ENCODE peak calls at places on chromosome 11, in six cellular contexts. A, Z, Y, H, O and P are unnamed samples.
A peak's percentile ranks its signal among the peaks of the same experiment; 100 is the strongest.

GRCh38 chr11:110989734-110990133 is 255.8 kb upstream of the POU2AF2 start:
- DNase-seq in O (peak; percentile 47), A (no peak), Z (no peak), Y (no peak), H (no peak), P (peak; percentile 17)

GRCh38 chr11:96054870-96055705 is 131.2 kb upstream of the MTMR2 start:
- DNase-seq in Y (no peak), H (peak; percentile 71), O (no peak), A (no peak), Z (no peak), P (no peak)

GRCh38 chr11:97772696-97773095 is 1248.1 kb upstream of the CNTN5 start:
- DNase-seq in H (no peak), Y (no peak), Z (no peak), O (no peak), A (no peak), P (no peak)

GRCh38 chr11:118565062-118565461 is 669 bp downstream of the IFT46 start:
- DNase-seq in H (no peak), Z (no peak), A (no peak), O (no peak), Y (no peak), P (peak; percentile 55)

GRCh38 chr11:8063319-8063718 is 17.7 kb upstream of the TUB start:
- DNase-seq in O (no peak), Y (no peak), H (no peak), A (no peak), Z (peak; percentile 37), P (no peak)

GRCh38 chr11:95923441-95923729 is 522 bp downstream of the MTMR2 start:
- DNase-seq in H (no peak), O (no peak), Y (no peak), Z (no peak), A (no peak), P (no peak)

GRCh38 chr11:117833401-117833891 is 8.9 kb upstream of the FXYD2 start:
- DNase-seq in Y (peak; percentile 62), O (peak; percentile 79), Z (peak; percentile 64), A (peak; percentile 94), H (no peak), P (peak; percentile 93)

GRCh38 chr11:32006799-32007388 is 84.0 kb upstream of the RCN1 start:
- DNase-seq in O (no peak), Y (no peak), A (no peak), H (peak; percentile 48), Z (no peak), P (no peak)

GRCh38 chr11:44583353-44583669 is 17.8 kb downstream of the CD82 start:
- DNase-seq in H (no peak), Z (no peak), A (no peak), O (no peak), Y (no peak), P (no peak)

DNA sequence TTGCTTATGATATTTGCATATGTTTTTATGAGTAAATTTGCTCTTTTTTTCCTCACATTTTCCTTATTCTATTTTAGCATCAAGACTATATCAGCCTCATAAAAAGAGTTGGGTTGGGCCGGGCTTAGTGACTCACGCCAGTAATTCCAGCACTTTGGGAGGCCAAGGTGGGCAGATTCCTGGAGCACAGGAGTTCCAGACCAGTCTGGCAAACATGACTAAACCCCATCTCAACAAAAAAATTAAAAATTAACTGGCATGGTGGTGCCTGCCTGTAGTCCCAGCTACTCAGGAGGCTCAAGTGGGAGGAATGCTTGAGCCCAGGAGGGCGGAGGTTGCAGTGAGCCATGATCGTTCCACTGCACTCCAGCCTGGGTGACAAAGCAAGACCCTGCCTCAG is 148.8 kb upstream of the ANO5 start:
- DNase-seq in O (no peak), A (no peak), Y (no peak), Z (no peak), H (no peak), P (no peak)
- H3K4me3 ChIP-seq in O (no peak overlapping the region), A (no peak overlapping the region), Y (no peak overlapping the region), Z (no peak overlapping the region), H (no peak overlapping the region), P (no peak overlapping the region)

GRCh38 chr11:61294717-61295595 is at the start of gene VWCE:
- DNase-seq in Z (peak; percentile 72), A (peak; percentile 37), Y (peak; percentile 71), O (peak; percentile 64), H (peak; percentile 72), P (peak; percentile 58)
- H3K27ac ChIP-seq in Z (no peak within 1 kb of the TSS), A (no peak within 1 kb of the TSS), Y (peak within 1 kb of the TSS; percentile 82), O (no peak within 1 kb of the TSS), H (peak within 1 kb of the TSS; percentile 74), P (no peak within 1 kb of the TSS)

GRCh38 chr11:62402226-62402625 is 16.6 kb upstream of the SCGB1A1 start:
- DNase-seq in O (peak; percentile 74), Y (peak; percentile 79), H (no peak), Z (peak; percentile 81), A (no peak), P (peak; percentile 74)
- H3K4me3 ChIP-seq in O (no peak overlapping the region), Y (no peak overlapping the region), H (no peak overlapping the region), Z (peak overlapping the region; percentile 29), A (no peak overlapping the region), P (no peak overlapping the region)

GRCh38 chr11:14335712-14336111 is 23.3 kb downstream of the RRAS2 start:
- DNase-seq in Z (no peak), H (no peak), O (no peak), Y (no peak), A (no peak), P (no peak)
- H3K27ac ChIP-seq in Z (no peak overlapping the region), H (no peak overlapping the region), O (no peak overlapping the region), Y (no peak overlapping the region), A (no peak overlapping the region), P (peak overlapping the region; percentile 67)

GRCh38 chr11:11977206-11977938 is 31.1 kb downstream of the DKK3 start:
- DNase-seq in O (no peak), Z (no peak), A (no peak), Y (peak; percentile 65), H (no peak), P (peak; percentile 76)
- H3K4me3 ChIP-seq in O (no peak overlapping the region), Z (no peak overlapping the region), A (no peak overlapping the region), Y (no peak overlapping the region), H (no peak overlapping the region), P (no peak overlapping the region)

GRCh38 chr11:62860835-62861563 is 19.7 kb upstream of the SLC3A2 start:
- DNase-seq in O (no peak), Z (no peak), A (no peak), H (no peak), Y (no peak), P (no peak)
- H3K27ac ChIP-seq in O (no peak overlapping the region), Z (no peak overlapping the region), A (no peak overlapping the region), H (no peak overlapping the region), Y (no peak overlapping the region), P (no peak overlapping the region)

GRCh38 chr11:1487091-1487850 is 692 bp upstream of the MOB2 start:
- DNase-seq in Z (peak; percentile 59), O (no peak), Y (peak; percentile 46), H (no peak), A (no peak), P (peak; percentile 45)
- H3K4me3 ChIP-seq in Z (no peak overlapping the region), O (no peak overlapping the region), Y (no peak overlapping the region), H (no peak overlapping the region), A (no peak overlapping the region), P (no peak overlapping the region)

GRCh38 chr11:69357458-69358397 is 63.8 kb downstream of the MYEOV start:
- DNase-seq in A (no peak), Z (peak; percentile 53), H (no peak), O (no peak), Y (no peak), P (no peak)

GRCh38 chr11:69355346-69355940 is 61.5 kb downstream of the MYEOV start:
- DNase-seq in H (no peak), A (no peak), O (no peak), Y (no peak), Z (no peak), P (no peak)

GRCh38 chr11:69354545-69354897 is 60.6 kb downstream of the MYEOV start:
- DNase-seq in Z (no peak), O (no peak), H (no peak), Y (no peak), A (no peak), P (no peak)

GRCh38 chr11:69356703-69357457 is 62.9 kb downstream of the MYEOV start:
- DNase-seq in Y (no peak), A (no peak), Z (no peak), O (no peak), H (no peak), P (no peak)

GRCh38 chr11:69355959-69356702 is 62.2 kb downstream of the MYEOV start:
- DNase-seq in Z (no peak), H (no peak), O (no peak), A (no peak), Y (no peak), P (no peak)
- H3K27ac ChIP-seq in Z (no peak overlapping the region), H (no peak overlapping the region), O (no peak overlapping the region), A (no peak overlapping the region), Y (no peak overlapping the region), P (no peak overlapping the region)